ENCODE peak calls at places on chromosomes 12 and 14, in nine cellular contexts. Q is heart right ventricle; P is activated T-cell treated with anti-CD3 and anti-CD28 coated beads, Interleukin-2, amount 50 U/mL, for 72 hours; B is pancreas; M is GM23338; U is stimulated activated naive CD8-positive, alpha-beta T cell treated with anti-CD3 and anti-CD28 coated beads, Interleukin-15, Interleukin-2, amounts not matched to agents 100 U/mL and 50 U/mL, for 24 hours; K is CD8-positive, alpha-beta T cell; F is HepG2; V is esophagus mucosa. N is an unnamed sample.

GRCh38 chr14:65211341-65211987 is 109.1 kb upstream of the MAX start:
- ATAC-seq in M (no peak), U (peak), F (peak), B (no peak), Q (no peak), P (peak), V (peak), K (no peak), N (peak)

GRCh38 chr12:120583478-120584030 is 2.4 kb upstream of the POP5 start:
- ATAC-seq in V (peak), P (peak), K (peak), U (peak), M (peak), Q (peak), B (peak), F (peak), N (no peak)

GRCh38 chr12:2783936-2784600 is 10.7 kb upstream of the FKBP4 start:
- ATAC-seq in F (peak), Q (peak), P (peak), B (peak), U (peak), K (peak), V (peak), M (peak), N (peak)

GRCh38 chr12:16166563-16167470 is 110.7 kb downstream of the SLC15A5 start:
- ATAC-seq in M (no peak), B (no peak), Q (no peak), K (no peak), F (no peak), P (no peak), V (no peak), U (no peak), N (no peak)

GRCh38 chr12:2804390-2805145 is 7.9 kb upstream of the ITFG2 start:
- ATAC-seq in Q (peak), V (no peak), F (no peak), B (peak), M (no peak), K (no peak), U (no peak), P (no peak), N (no peak)

GRCh38 chr12:108820700-108821406 is 36.5 kb downstream of the SSH1 start:
- ATAC-seq in Q (no peak), K (no peak), B (no peak), F (no peak), V (no peak), P (no peak), M (no peak), U (no peak), N (no peak)

GRCh38 chr14:60515244-60515695 is 6.3 kb downstream of the SIX6 start:
- ATAC-seq in F (no peak), M (no peak), U (no peak), K (no peak), Q (no peak), V (no peak), B (no peak), P (peak), N (no peak)

GRCh38 chr14:54797556-54797955 is 105.1 kb downstream of the GCH1 start:
- ATAC-seq in F (peak), M (peak), Q (peak), P (no peak), V (no peak), B (no peak), K (no peak), U (no peak), N (no peak)

GRCh38 chr12:4106617-4107016 is 166.9 kb upstream of the CCND2 start:
- ATAC-seq in Q (no peak), M (no peak), K (peak), F (no peak), V (no peak), B (no peak), U (peak), P (peak), N (peak)

GRCh38 chr14:50087350-50088116 is 28.8 kb downstream of the VCPKMT start:
- ATAC-seq in Q (no peak), M (no peak), K (no peak), B (no peak), U (no peak), V (no peak), F (no peak), P (no peak), N (no peak)

GRCh38 chr12:8556748-8557147 is 16.0 kb upstream of the CLEC4E start:
- ATAC-seq in M (no peak), K (no peak), V (no peak), B (no peak), P (peak), U (no peak), Q (no peak), F (no peak), N (peak)

GRCh38 chr14:36105401-36105800 is 71.1 kb downstream of the PTCSC3 start:
- ATAC-seq in M (peak), P (no peak), Q (no peak), K (no peak), F (peak), B (no peak), V (peak), U (no peak), N (no peak)

GRCh38 chr12:81668475-81668874 is 90.7 kb downstream of the PPFIA2 start:
- ATAC-seq in M (no peak), F (no peak), K (no peak), U (peak), Q (no peak), V (peak), B (no peak), P (peak), N (peak)

GRCh38 chr12:116026768-116027550 is 250.5 kb downstream of the MED13L start:
- ATAC-seq in Q (no peak), F (no peak), B (no peak), P (peak), U (peak), K (no peak), M (peak), V (no peak), N (peak)

GRCh38 chr14:34665785-34666425 is 36.0 kb upstream of the SNX6 start:
- ATAC-seq in P (peak), Q (no peak), M (no peak), K (peak), V (no peak), B (no peak), F (no peak), U (no peak), N (peak)

GRCh38 chr14:75411194-75411552 is 16.6 kb upstream of the JDP2 start:
- ATAC-seq in P (no peak), K (no peak), F (no peak), Q (peak), V (no peak), M (no peak), B (peak), U (no peak), N (no peak)

GRCh38 chr12:83848702-83849101 is 1063.9 kb downstream of the SLC6A15 start:
- ATAC-seq in K (no peak), U (no peak), Q (no peak), M (no peak), B (no peak), V (no peak), P (no peak), F (no peak), N (no peak)

GRCh38 chr12:71045781-71046180 is 112.0 kb downstream of the TSPAN8 start:
- ATAC-seq in V (no peak), U (no peak), Q (no peak), K (no peak), M (no peak), P (no peak), F (no peak), B (peak), N (no peak)

GRCh38 chr14:54105898-54106297 is 149.3 kb upstream of the BMP4 start:
- ATAC-seq in P (no peak), K (no peak), F (no peak), B (peak), U (no peak), Q (no peak), V (peak), M (no peak), N (no peak)

GRCh38 chr12:95418142-95418541 is 55.8 kb upstream of the METAP2 start:
- ATAC-seq in K (no peak), U (no peak), P (no peak), B (no peak), V (no peak), M (no peak), F (no peak), Q (peak), N (no peak)

GRCh38 chr12:71865166-71865713 is 25.7 kb downstream of the TBC1D15 start:
- ATAC-seq in F (no peak), V (peak), Q (peak), M (peak), B (peak), U (peak), P (peak), K (no peak), N (peak)

GRCh38 chr14:21933681-21934080 is 260.1 kb upstream of the OR4E1 start:
- ATAC-seq in K (peak), P (no peak), U (no peak), F (peak), M (no peak), B (no peak), V (no peak), Q (no peak), N (no peak)

GRCh38 chr12:88750867-88751543 is 170.7 kb upstream of the KITLG start:
- ATAC-seq in M (no peak), B (no peak), U (no peak), F (no peak), V (no peak), P (no peak), K (no peak), Q (no peak), N (no peak)

GRCh38 chr14:71672596-71672995 is 259.6 kb upstream of the RGS6 start:
- ATAC-seq in V (no peak), F (no peak), U (no peak), B (no peak), Q (no peak), P (no peak), K (no peak), M (no peak), N (no peak)

GRCh38 chr14:94857985-94858384 is 88.1 kb upstream of the GSC start:
- ATAC-seq in B (no peak), V (no peak), U (no peak), K (no peak), Q (no peak), F (no peak), M (no peak), P (no peak), N (no peak)

GRCh38 chr12:69987453-69988102 is 162.6 kb downstream of the MYRFL start:
- ATAC-seq in V (peak), Q (peak), B (peak), F (no peak), P (no peak), K (no peak), U (no peak), M (no peak), N (no peak)

GRCh38 chr12:110993425-110993824 is 73.0 kb upstream of the MYL2 start:
- ATAC-seq in P (no peak), K (no peak), V (no peak), Q (no peak), M (no peak), U (no peak), B (no peak), F (no peak), N (no peak)

GRCh38 chr12:99281277-99281676 is 366.3 kb upstream of the GARIN6 start:
- ATAC-seq in P (no peak), V (no peak), K (no peak), M (no peak), U (no peak), F (no peak), B (no peak), Q (no peak), N (no peak)

GRCh38 chr12:42923564-42923963 is 334.0 kb upstream of the PRICKLE1 start:
- ATAC-seq in V (no peak), Q (no peak), K (no peak), B (no peak), F (no peak), U (no peak), M (no peak), P (no peak), N (no peak)

GRCh38 chr14:92425101-92425500 is 88.5 kb upstream of the RIN3 start:
- ATAC-seq in U (no peak), M (no peak), Q (no peak), V (no peak), F (no peak), K (no peak), B (no peak), P (no peak), N (peak)

GRCh38 chr12:109717390-109718357 is 4.0 kb downstream of the FAM222A start:
- ATAC-seq in V (no peak), M (no peak), B (no peak), F (no peak), U (no peak), K (no peak), Q (no peak), P (no peak), N (no peak)

GRCh38 chr12:109872-110271 is 43.3 kb downstream of the IQSEC3 start:
- ATAC-seq in V (no peak), U (no peak), M (peak), F (no peak), K (no peak), P (no peak), Q (no peak), B (no peak), N (no peak)